ENCODE peak calls at places on chromosomes 7 and 10, in seven cellular contexts. X, B, Y, W, L, E and D are unnamed samples.

GRCh38 chr7:75879771-75880184 is 944 bp downstream of the RHBDD2 start:
- DNase-seq in X (no peak), B (no peak), Y (no peak), W (peak; percentile 13), L (peak; percentile 29), E (no peak), D (peak; percentile 75)

GRCh38 chr7:144437370-144438191 is 34.1 kb upstream of the NOBOX start:
- DNase-seq in X (no peak), B (no peak), Y (no peak), W (no peak), L (peak; percentile 60), E (peak; percentile 74), D (peak; percentile 27)

GRCh38 chr7:8442814-8443304 is 9.4 kb downstream of the NXPH1 start:
- DNase-seq in X (no peak), B (no peak), Y (peak; percentile 46), W (peak; percentile 11), L (peak; percentile 95), E (peak; percentile 83), D (peak; percentile 37)

GRCh38 chr10:80588506-80589020 is 50.9 kb downstream of the SH2D4B start:
- DNase-seq in X (no peak), B (no peak), Y (no peak), W (no peak), L (no peak), E (no peak), D (no peak)

GRCh38 chr7:22821702-22822485 is 755 bp downstream of the TOMM7 start:
- DNase-seq in X (no peak), B (no peak), Y (no peak), W (no peak), L (peak; percentile 29), E (peak; percentile 39), D (peak; percentile 11)

GRCh38 chr7:23333671-23334246 is 34.6 kb downstream of the MALSU1 start:
- DNase-seq in X (no peak), B (no peak), Y (peak; percentile 19), W (no peak), L (no peak), E (no peak), D (no peak)

GRCh38 chr10:74067373-74068370 is 69.8 kb downstream of the VCL start:
- DNase-seq in X (no peak), B (no peak), Y (no peak), W (no peak), L (no peak), E (no peak), D (no peak)

GRCh38 chr10:93462881-93463280 is 19.3 kb downstream of the MYOF start:
- DNase-seq in X (no peak), B (no peak), Y (no peak), W (no peak), L (no peak), E (no peak), D (no peak)

GRCh38 chr7:78587443-78588044 is 789.0 kb downstream of the PHTF2 start:
- DNase-seq in X (no peak), B (no peak), Y (no peak), W (no peak), L (peak; percentile 15), E (peak; percentile 23), D (no peak)

GRCh38 chr10:103852189-103852711 is 3.1 kb downstream of the SH3PXD2A start:
- DNase-seq in X (no peak), B (no peak), Y (peak; percentile 58), W (no peak), L (no peak), E (no peak), D (no peak)

GRCh38 chr7:46173526-46174191 is 252.6 kb upstream of the IGFBP3 start:
- DNase-seq in X (no peak), B (no peak), Y (peak; percentile 58), W (no peak), L (no peak), E (peak; percentile 67), D (no peak)

GRCh38 chr7:96076350-96076707 is 245.6 kb downstream of the SLC25A13 start:
- DNase-seq in X (no peak), B (no peak), Y (no peak), W (no peak), L (no peak), E (no peak), D (no peak)

GRCh38 chr7:79272066-79272669 is 181.3 kb downstream of the MAGI2 start:
- DNase-seq in X (no peak), B (no peak), Y (no peak), W (no peak), L (peak; percentile 52), E (no peak), D (no peak)

GRCh38 chr10:123790132-123790885 is 101.3 kb downstream of the CPXM2 start:
- DNase-seq in X (no peak), B (no peak), Y (no peak), W (no peak), L (no peak), E (no peak), D (no peak)

GRCh38 chr7:50370884-50371283 is 66.4 kb downstream of the IKZF1 start:
- DNase-seq in X (no peak), B (no peak), Y (no peak), W (no peak), L (no peak), E (no peak), D (no peak)

GRCh38 chr7:133530682-133531081 is 277.8 kb downstream of the EXOC4 start:
- DNase-seq in X (no peak), B (no peak), Y (no peak), W (no peak), L (no peak), E (no peak), D (no peak)

GRCh38 chr10:4195214-4195613 is 410.2 kb upstream of the KLF6 start:
- DNase-seq in X (no peak), B (no peak), Y (no peak), W (no peak), L (no peak), E (no peak), D (no peak)

GRCh38 chr10:501596-501995 is 187.9 kb downstream of the DIP2C start:
- DNase-seq in X (peak; percentile 11), B (no peak), Y (no peak), W (no peak), L (no peak), E (peak; percentile 60), D (no peak)

GRCh38 chr7:97004931-97005763 is at the start of gene DLX6:
- DNase-seq in X (no peak), B (no peak), Y (no peak), W (no peak), L (peak; percentile 95), E (peak; percentile 26), D (no peak)

GRCh38 chr7:74199551-74200355 is 10.1 kb upstream of the LAT2 start:
- DNase-seq in X (peak; percentile 37), B (no peak), Y (no peak), W (no peak), L (no peak), E (no peak), D (no peak)

GRCh38 chr10:46528171-46528671 is 28.2 kb downstream of the GPRIN2 start:
- DNase-seq in X (peak; percentile 78), B (no peak), Y (peak; percentile 10), W (no peak), L (no peak), E (no peak), D (no peak)

GRCh38 chr7:101784275-101785127 is 32.9 kb upstream of the CUX1 start:
- DNase-seq in X (no peak), B (no peak), Y (no peak), W (no peak), L (no peak), E (no peak), D (no peak)

GRCh38 chr7:33258561-33258960 is 129.2 kb downstream of the BBS9 start:
- DNase-seq in X (no peak), B (no peak), Y (no peak), W (no peak), L (no peak), E (no peak), D (no peak)

GRCh38 chr10:31059323-31059722 is 27.7 kb upstream of the ZNF438 start:
- DNase-seq in X (no peak), B (no peak), Y (no peak), W (no peak), L (no peak), E (no peak), D (no peak)

GRCh38 chr10:31051703-31052102 is 20.0 kb upstream of the ZNF438 start:
- DNase-seq in X (no peak), B (no peak), Y (no peak), W (no peak), L (no peak), E (no peak), D (no peak)

DNA sequence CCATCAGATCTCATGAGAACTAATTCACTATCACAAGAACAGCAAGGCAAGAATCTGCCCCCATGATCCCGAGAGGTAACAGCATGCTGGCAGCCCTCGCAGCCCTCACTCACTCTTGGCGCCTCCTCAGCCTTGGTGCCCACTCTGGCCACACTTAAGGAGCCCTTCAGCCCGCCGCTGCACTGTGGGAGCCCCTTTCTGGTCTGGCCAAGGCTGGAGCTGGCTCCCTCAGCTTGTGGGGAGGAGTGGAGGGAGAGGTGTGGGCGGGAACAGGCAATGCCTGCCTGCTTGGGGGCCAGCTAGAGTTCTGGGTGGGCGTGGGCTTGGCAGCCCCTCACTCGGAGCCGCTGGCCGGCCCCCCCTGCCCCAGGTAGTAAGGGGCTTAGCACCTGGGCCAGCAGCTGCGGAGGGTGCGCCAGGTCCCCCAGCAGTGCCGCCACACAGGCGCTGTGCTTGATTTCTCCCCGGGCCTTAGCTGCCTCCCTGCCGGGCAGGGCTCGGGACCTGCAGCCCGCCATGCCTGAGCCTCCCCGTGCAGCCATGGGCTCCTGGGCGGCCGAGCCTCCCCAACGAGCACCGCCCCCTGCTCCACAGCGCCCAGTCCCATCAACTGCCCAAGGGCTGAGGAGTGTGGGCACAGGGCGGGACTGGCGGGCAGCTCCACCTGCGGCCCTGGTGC is 24.0 kb upstream of the ZNF438 start:
- DNase-seq in X (peak; percentile 64), B (no peak), Y (no peak), W (no peak), L (no peak), E (no peak), D (no peak)
- H3K27ac ChIP-seq in X (no peak overlapping the region), B (no peak overlapping the region), Y (no peak overlapping the region), W (no peak overlapping the region), L (no peak overlapping the region), E (no peak overlapping the region), D (no peak overlapping the region)

DNA sequence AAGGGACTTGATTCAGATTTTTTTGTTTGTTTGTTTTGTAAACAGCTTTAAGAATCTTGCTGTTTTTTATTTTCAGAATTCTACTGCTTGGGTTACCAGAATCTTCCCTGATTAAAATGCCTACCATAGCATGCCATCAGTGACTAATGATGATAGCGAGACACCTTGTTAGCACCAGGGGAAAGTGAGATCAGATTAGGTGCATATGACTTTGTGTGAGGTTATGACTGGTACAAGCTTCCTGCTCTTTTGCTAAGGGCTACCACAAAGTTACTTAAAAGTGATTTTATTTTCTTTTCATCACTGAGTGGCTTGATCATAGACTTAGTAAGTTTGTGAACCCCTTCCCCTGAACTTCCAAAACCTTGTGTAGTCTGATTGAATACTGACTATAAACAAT is 93.5 kb downstream of the SND1 start:
- DNase-seq in X (no peak), B (no peak), Y (no peak), W (no peak), L (no peak), E (no peak), D (no peak)
- H3K4me1 ChIP-seq in X (no peaks in the 10 kb centered on the region), B (peaks cover 9% of the 10 kb centered on the region), Y (peaks cover 23% of the 10 kb centered on the region), W (peaks cover 8% of the 10 kb centered on the region), L (peaks cover 34% of the 10 kb centered on the region), E (peaks cover 31% of the 10 kb centered on the region), D (no peaks in the 10 kb centered on the region)

GRCh38 chr10:119007211-119007574 is 22.3 kb upstream of the NANOS1 start:
- DNase-seq in X (no peak), B (no peak), Y (no peak), W (no peak), L (no peak), E (no peak), D (no peak)
- H3K4me3 ChIP-seq in X (no peak overlapping the region), B (no peak overlapping the region), Y (no peak overlapping the region), W (no peak overlapping the region), L (no peak overlapping the region), E (no peak overlapping the region), D (no peak overlapping the region)

GRCh38 chr7:131956864-131957263 is 400.4 kb upstream of the PODXL start:
- DNase-seq in X (no peak), B (no peak), Y (no peak), W (no peak), L (no peak), E (no peak), D (no peak)
- H3K27ac ChIP-seq in X (no peak overlapping the region), B (no peak overlapping the region), Y (no peak overlapping the region), W (no peak overlapping the region), L (no peak overlapping the region), E (no peak overlapping the region), D (no peak overlapping the region)